ENCODE peak calls at places on chromosomes 6 and 20, in seven cellular contexts. C is Panc1; B is pancreas; A is tibial nerve; V is DND-41; E is A673; X is naive thymus-derived CD4-positive, alpha-beta T cell. H is an unnamed sample.

GRCh38 chr6:158377866-158378265 is 65.6 kb downstream of the TULP4 start:
- DNase-seq in C (no peak), B (no peak), X (no peak), A (no peak), E (no peak), V (no peak), H (no peak)

GRCh38 chr6:166112580-166112979 is 55.1 kb downstream of the TBXT start:
- DNase-seq in C (no peak), B (no peak), X (no peak), V (no peak), E (peak; percentile 13), A (no peak), H (no peak)

GRCh38 chr20:58987790-58988564 is 6.9 kb downstream of the NELFCD start:
- DNase-seq in B (no peak), V (no peak), E (no peak), X (no peak), C (no peak), A (no peak), H (no peak)

GRCh38 chr6:167589615-167589940 is 237.1 kb upstream of the AFDN start:
- DNase-seq in A (no peak), V (no peak), C (no peak), B (no peak), E (peak; percentile 63), X (no peak), H (no peak)

GRCh38 chr6:148998704-148999103 is 251.9 kb downstream of the UST start:
- DNase-seq in C (no peak), E (no peak), B (no peak), X (no peak), V (peak; percentile 43), A (no peak), H (no peak)

GRCh38 chr6:156778615-156779205 is 1.5 kb downstream of the ARID1B start:
- DNase-seq in X (peak; percentile 56), A (peak; percentile 23), V (peak; percentile 72), C (no peak), E (peak; percentile 66), B (peak; percentile 68), H (no peak)

GRCh38 chr20:44006578-44006977 is 91.9 kb downstream of the TOX2 start:
- DNase-seq in A (no peak), X (no peak), V (no peak), B (no peak), E (no peak), C (no peak), H (no peak)

GRCh38 chr6:142537612-142538478 is 236.0 kb downstream of the ADGRG6 start:
- DNase-seq in E (peak; percentile 73), A (no peak), X (no peak), B (no peak), C (no peak), V (no peak), H (peak; percentile 54)

GRCh38 chr6:18501313-18502013 is 114.3 kb downstream of the RNF144B start:
- DNase-seq in A (peak; percentile 41), X (no peak), B (no peak), V (no peak), C (no peak), E (peak; percentile 49), H (no peak)

GRCh38 chr6:133704371-133704770 is 184.5 kb upstream of the TCF21 start:
- DNase-seq in E (no peak), C (no peak), B (no peak), V (no peak), X (no peak), A (no peak), H (no peak)

GRCh38 chr6:15994814-15995459 is 133.9 kb upstream of the MYLIP start:
- DNase-seq in C (no peak), B (no peak), A (no peak), V (no peak), X (no peak), E (no peak), H (no peak)

GRCh38 chr6:154292855-154293519 is 63.6 kb downstream of the IPCEF1 start:
- DNase-seq in C (peak; percentile 66), B (no peak), A (no peak), E (peak; percentile 42), V (no peak), X (no peak), H (no peak)

GRCh38 chr6:43948527-43949450 is 178.5 kb downstream of the MRPL14 start:
- DNase-seq in V (no peak), X (no peak), A (no peak), E (no peak), B (no peak), C (no peak), H (no peak)

GRCh38 chr6:106870069-106870468 is 104.5 kb downstream of the CD24 start:
- DNase-seq in E (no peak), V (no peak), X (no peak), A (no peak), C (no peak), B (no peak), H (no peak)

GRCh38 chr20:52490715-52491430 is 299.3 kb upstream of the ZFP64 start:
- DNase-seq in B (no peak), C (no peak), E (peak; percentile 21), V (no peak), A (no peak), X (no peak), H (no peak)

DNA sequence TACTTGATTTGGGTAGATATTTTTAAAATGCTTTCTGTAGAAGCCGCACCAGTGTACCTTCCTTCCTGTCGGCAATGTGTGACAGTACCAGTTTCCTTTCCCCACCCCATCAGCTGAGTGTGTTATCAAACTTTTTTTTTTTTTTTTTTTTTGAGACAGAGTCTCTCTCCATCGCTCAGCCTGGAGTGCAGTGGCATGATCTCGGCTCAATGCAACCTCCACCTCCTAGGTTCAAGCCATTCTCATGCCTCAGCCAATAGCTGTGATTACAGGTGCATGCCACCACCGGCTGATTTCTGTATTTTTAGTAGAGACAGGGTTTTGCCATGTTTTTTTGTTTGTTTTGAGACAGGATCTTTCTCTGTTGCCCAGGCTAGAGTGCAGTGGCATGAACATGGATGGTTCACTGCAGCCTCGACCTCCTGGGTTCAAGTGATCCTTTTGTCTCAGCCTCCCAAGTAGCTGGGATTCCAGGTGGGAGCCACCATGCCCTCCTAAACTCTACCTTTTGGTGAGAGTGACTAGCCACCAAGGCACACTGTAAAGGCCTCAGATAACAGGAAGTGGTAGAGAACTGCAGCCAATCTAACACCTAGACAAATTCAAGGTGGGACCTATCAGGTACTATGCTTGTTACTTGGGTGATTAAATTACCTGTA is 26.5 kb upstream of the ZBTB22 start:
- DNase-seq in C (no peak), V (peak; percentile 42), X (peak; percentile 69), B (no peak), A (no peak), E (no peak), H (no peak)
- H3K4me3 ChIP-seq in C (no peak overlapping the region), V (no peak overlapping the region), X (peak overlapping the region; percentile 64), B (no peak overlapping the region), A (no peak overlapping the region), E (no peak overlapping the region), H (no peak overlapping the region)

DNA sequence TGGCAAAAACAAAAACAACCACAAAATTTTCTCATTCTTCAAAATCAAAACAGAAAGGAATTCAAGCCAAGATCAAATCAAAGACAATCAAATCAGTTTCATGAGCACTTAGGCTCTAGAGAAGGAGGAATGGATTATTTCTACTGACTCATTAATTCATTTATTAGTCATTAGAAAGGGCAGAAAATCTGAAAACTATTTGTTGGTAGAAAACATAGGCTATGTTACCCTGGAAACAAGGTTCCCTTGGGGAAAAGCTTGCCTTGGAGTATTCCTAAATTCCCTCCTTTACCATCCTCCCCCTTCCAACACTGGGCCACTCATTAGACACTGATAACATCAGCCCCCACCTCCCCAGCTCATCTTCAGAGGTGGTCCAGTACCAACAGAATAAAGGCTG is 17.5 kb downstream of the KIF16B start:
- DNase-seq in V (no peak), C (no peak), E (no peak), X (no peak), B (no peak), A (no peak), H (no peak)
- H3K9me3 ChIP-seq in V (peaks cover 19% of the 10 kb centered on the region), C (no peaks in the 10 kb centered on the region), E (peaks cover 6% of the 10 kb centered on the region), X (no peaks in the 10 kb centered on the region), B (no peaks in the 10 kb centered on the region), A (no peaks in the 10 kb centered on the region), H (no peaks in the 10 kb centered on the region)

GRCh38 chr6:35185302-35185681 is 28.5 kb upstream of the SCUBE3 start:
- DNase-seq in B (no peak), V (no peak), C (no peak), A (no peak), X (no peak), E (no peak), H (no peak)
- H3K4me1 ChIP-seq in B (no peaks in the 10 kb centered on the region), V (no peaks in the 10 kb centered on the region), C (peaks cover 11% of the 10 kb centered on the region), A (peaks cover 11% of the 10 kb centered on the region), X (no peaks in the 10 kb centered on the region), E (peaks cover 10% of the 10 kb centered on the region), H (peaks cover 6% of the 10 kb centered on the region)

GRCh38 chr6:139581485-139581865 is 207.0 kb upstream of the CITED2 start:
- DNase-seq in C (no peak), V (no peak), B (no peak), E (no peak), A (no peak), X (no peak), H (no peak)
- H3K4me3 ChIP-seq in C (no peak overlapping the region), V (no peak overlapping the region), B (no peak overlapping the region), E (no peak overlapping the region), A (no peak overlapping the region), X (no peak overlapping the region), H (no peak overlapping the region)

DNA sequence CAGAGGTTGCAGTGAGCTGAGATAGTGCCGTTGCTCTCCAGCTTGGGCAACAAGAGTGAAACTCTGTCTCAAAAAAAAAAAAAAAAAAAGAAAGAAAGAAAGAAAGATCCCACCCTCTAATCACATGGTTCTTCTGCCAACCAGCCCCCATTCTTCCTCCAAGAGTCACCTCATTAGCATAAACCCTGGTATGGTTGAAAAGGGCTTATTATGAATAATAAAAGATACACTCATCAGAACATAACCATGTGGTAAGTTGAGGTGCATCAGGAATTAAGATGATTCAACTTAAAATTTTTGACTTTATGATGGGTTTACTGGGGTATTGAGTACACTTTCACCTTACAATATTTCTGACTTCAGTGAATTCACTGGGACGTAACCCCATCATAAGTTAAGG is 793 bp upstream of the TRIM40 start:
- DNase-seq in B (no peak), A (no peak), V (no peak), X (no peak), C (no peak), E (no peak), H (no peak)
- H3K9me3 ChIP-seq in B (no peaks in the 10 kb centered on the region), A (no peaks in the 10 kb centered on the region), V (no peaks in the 10 kb centered on the region), X (no peaks in the 10 kb centered on the region), C (no peaks in the 10 kb centered on the region), E (no peaks in the 10 kb centered on the region), H (no peaks in the 10 kb centered on the region)

DNA sequence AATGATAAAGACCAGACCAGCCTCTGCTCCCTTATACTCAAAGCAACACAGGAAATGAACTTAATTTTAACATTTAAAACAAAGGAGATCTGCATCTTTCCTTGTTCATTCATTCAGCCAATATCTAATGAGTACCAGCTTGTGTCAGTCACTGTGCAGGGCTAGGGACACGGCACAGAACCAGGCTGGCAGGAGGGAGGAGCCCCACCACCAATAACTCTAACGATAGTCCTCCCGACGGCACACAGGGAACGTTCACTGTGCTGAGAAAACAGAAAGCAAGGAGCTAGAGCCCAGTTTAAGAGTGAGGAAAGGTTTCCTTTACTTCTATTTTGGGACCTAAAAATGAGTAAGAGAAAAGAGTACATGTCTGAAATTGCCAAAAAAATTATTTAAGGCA is 9.9 kb downstream of the ETV7 start:
- DNase-seq in X (no peak), B (no peak), C (no peak), V (no peak), A (no peak), E (no peak), H (no peak)
- H3K4me1 ChIP-seq in X (no peaks in the 10 kb centered on the region), B (no peaks in the 10 kb centered on the region), C (no peaks in the 10 kb centered on the region), V (no peaks in the 10 kb centered on the region), A (no peaks in the 10 kb centered on the region), E (no peaks in the 10 kb centered on the region), H (no peaks in the 10 kb centered on the region)

GRCh38 chr6:33192105-33192646 is at the start of gene COL11A2:
- DNase-seq in V (no peak), B (no peak), A (no peak), E (no peak), C (no peak), X (peak; percentile 25), H (no peak)
- H3K4me3 ChIP-seq in V (no peak within 1 kb of the TSS), B (no peak within 1 kb of the TSS), A (peak within 1 kb of the TSS; percentile 34), E (peak within 1 kb of the TSS; percentile 31), C (peak within 1 kb of the TSS; percentile 32), X (peak within 1 kb of the TSS; percentile 53), H (peak within 1 kb of the TSS; percentile 77)